ENCODE peak calls at places on chromosomes 11 and 22, in nine cellular contexts. I is endothelial cell of umbilical vein, F is WTC11, K is EL, X is GM10248, S is GDM1, G is GM23248, D is A549, N is neuronal stem cell. Z is an unnamed sample.

GRCh38 chr11:1852271-1852877 is 510 bp upstream of the LSP1 start:
- DNase-seq in S (no peak), D (no peak), F (no peak), K (no peak), N (no peak), X (no peak), I (no peak), G (no peak), Z (no peak)

GRCh38 chr11:72225411-72225951 is 914 bp downstream of the INPPL1 start:
- DNase-seq in K (no peak), F (no peak), S (no peak), G (peak; percentile 45), D (no peak), X (peak; percentile 19), N (no peak), I (no peak), Z (no peak)

GRCh38 chr11:113876074-113876797 is 864 bp upstream of the USP28 start:
- DNase-seq in N (no peak), G (no peak), S (no peak), D (no peak), I (no peak), X (no peak), F (no peak), K (no peak), Z (peak; percentile 16)

GRCh38 chr11:831132-831864 is 1.5 kb upstream of the CD151 start:
- DNase-seq in N (no peak), S (no peak), G (peak; percentile 77), D (no peak), X (no peak), F (no peak), I (peak; percentile 39), K (peak; percentile 53), Z (no peak)

GRCh38 chr22:48881326-48881980 is 946.2 kb downstream of the BRD1 start:
- DNase-seq in X (no peak), I (no peak), F (no peak), N (no peak), K (no peak), D (no peak), G (no peak), S (no peak), Z (no peak)

GRCh38 chr11:36744375-36745168 is 146.5 kb upstream of the RAG2 start:
- DNase-seq in K (peak; percentile 64), I (peak; percentile 65), G (peak; percentile 78), S (peak; percentile 53), N (peak; percentile 69), D (peak; percentile 8), F (peak; percentile 54), X (peak; percentile 34), Z (no peak)

GRCh38 chr11:130531061-130531460 is 82.6 kb downstream of the ADAMTS15 start:
- DNase-seq in X (no peak), S (no peak), G (no peak), N (no peak), K (no peak), I (no peak), F (no peak), D (no peak), Z (no peak)

GRCh38 chr11:122170815-122171475 is 54.9 kb upstream of the BLID start:
- DNase-seq in N (no peak), D (no peak), G (peak; percentile 96), S (no peak), X (no peak), I (peak; percentile 26), F (no peak), K (peak; percentile 94), Z (peak; percentile 48)

GRCh38 chr11:78187366-78188011 is 937 bp downstream of the KCTD21 start:
- DNase-seq in D (no peak), N (no peak), G (no peak), K (no peak), F (no peak), S (no peak), X (peak; percentile 77), I (no peak), Z (no peak)

GRCh38 chr11:84437129-84438123 is 1151.3 kb upstream of the CCDC90B start:
- DNase-seq in G (peak; percentile 9), X (peak; percentile 27), S (no peak), N (peak; percentile 18), K (no peak), F (peak; percentile 82), D (no peak), I (no peak), Z (no peak)

GRCh38 chr11:124943242-124943641 is 7.4 kb upstream of the HEPACAM start:
- DNase-seq in N (no peak), G (no peak), X (no peak), S (no peak), K (no peak), D (no peak), I (no peak), F (no peak), Z (no peak)

GRCh38 chr11:68977781-68978625 is 2.8 kb downstream of the MRGPRD start:
- DNase-seq in N (no peak), S (no peak), D (no peak), G (no peak), X (no peak), K (no peak), I (no peak), F (peak; percentile 3), Z (no peak)

GRCh38 chr11:88012456-88012855 is 162.8 kb downstream of the RAB38 start:
- DNase-seq in S (no peak), X (no peak), N (no peak), K (no peak), I (no peak), D (no peak), G (no peak), F (no peak), Z (no peak)

GRCh38 chr22:38007330-38007902 is 23.1 kb upstream of the SOX10 start:
- DNase-seq in S (no peak), D (no peak), K (no peak), X (no peak), G (no peak), N (no peak), I (no peak), F (no peak), Z (no peak)

GRCh38 chr11:70063555-70063954 is 14.6 kb upstream of the ANO1 start:
- DNase-seq in D (no peak), N (no peak), K (no peak), G (no peak), X (no peak), S (no peak), F (no peak), I (no peak), Z (no peak)

GRCh38 chr11:120577041-120577440 is 65.5 kb downstream of the GRIK4 start:
- DNase-seq in I (no peak), S (no peak), G (no peak), D (no peak), X (no peak), K (no peak), N (no peak), F (no peak), Z (no peak)

GRCh38 chr11:1010006-1010405 is 26.5 kb downstream of the MUC6 start:
- DNase-seq in I (no peak), K (no peak), N (no peak), S (no peak), F (no peak), D (no peak), X (no peak), G (no peak), Z (no peak)

GRCh38 chr22:20437253-20438065 is at the start of gene SCARF2:
- DNase-seq in F (peak; percentile 74), X (peak; percentile 22), G (peak; percentile 78), N (peak; percentile 56), D (no peak), I (peak; percentile 52), K (peak; percentile 71), S (no peak), Z (no peak)

GRCh38 chr11:100484948-100485347 is 202.1 kb upstream of the ARHGAP42 start:
- DNase-seq in F (no peak), G (no peak), X (no peak), N (no peak), I (no peak), S (no peak), K (no peak), D (no peak), Z (no peak)

GRCh38 chr11:2380807-2381350 is 3.8 kb downstream of the CD81 start:
- DNase-seq in I (peak; percentile 57), D (no peak), G (peak; percentile 56), N (no peak), F (no peak), S (no peak), K (no peak), X (peak; percentile 59), Z (no peak)

GRCh38 chr22:20034143-20034542 is 13.2 kb downstream of the TANGO2 start:
- DNase-seq in D (no peak), F (no peak), I (no peak), S (no peak), N (no peak), K (no peak), G (peak; percentile 9), X (no peak), Z (no peak)

GRCh38 chr11:117557321-117557720 is 229.7 kb downstream of the CEP164 start:
- DNase-seq in N (no peak), K (no peak), D (no peak), X (no peak), S (no peak), G (no peak), I (no peak), F (no peak), Z (no peak)

Z was measured in NCI-H2029.